ENCODE peak calls at places on chromosomes 1 and 21, in ten cellular contexts. P is NCI-H1092; H is NCI-H1417; V is GM19239; G is stomach; X is NCI-H748 treated with DMSO at 0.1 percent for 48 hours; K is fibroblast of lung; L is stimulated activated CD4-positive, alpha-beta T cell treated with anti-CD3 and anti-CD28 coated beads, Interleukin-1b, Interleukin-23, amount 100 ng/mL, for 48 hours; Q is T47D; F is NCI-H82. R is an unnamed sample.
A peak's percentile ranks its signal among the peaks of the same experiment; 100 is the strongest.

GRCh38 chr1:11700655-11701467 is 9.4 kb downstream of the DRAXIN start:
- DNase-seq in H (no peak), G (no peak), F (peak; percentile 99), K (no peak), V (no peak), Q (no peak), X (no peak), P (no peak), L (no peak), R (no peak)

GRCh38 chr1:64320470-64320869 is 117.0 kb downstream of the UBE2U start:
- DNase-seq in G (no peak), X (no peak), K (peak; percentile 92), L (no peak), H (no peak), V (no peak), F (peak; percentile 24), P (no peak), Q (no peak), R (no peak)

GRCh38 chr1:29555043-29555620 is 318.8 kb downstream of the PTPRU start:
- DNase-seq in X (no peak), P (no peak), V (no peak), K (no peak), F (no peak), Q (no peak), H (no peak), L (no peak), G (no peak), R (no peak)

GRCh38 chr21:46116846-46117585 is 19.1 kb downstream of the COL6A2 start:
- DNase-seq in G (no peak), K (peak; percentile 81), V (no peak), F (no peak), P (no peak), Q (peak; percentile 40), L (no peak), H (no peak), X (no peak), R (no peak)

GRCh38 chr21:15729346-15729673 is 472 bp upstream of the USP25 start:
- DNase-seq in X (no peak), F (no peak), G (no peak), V (no peak), Q (no peak), L (no peak), P (no peak), K (peak; percentile 54), H (no peak), R (no peak)

GRCh38 chr1:115706774-115707425 is 61.6 kb downstream of the CASQ2 start:
- DNase-seq in G (no peak), H (peak; percentile 58), P (peak; percentile 30), Q (peak; percentile 55), K (peak; percentile 72), L (peak; percentile 2), F (peak; percentile 80), V (peak; percentile 27), X (peak; percentile 14), R (peak; percentile 10)

GRCh38 chr1:224739303-224739996 is 123.3 kb downstream of the CNIH3 start:
- DNase-seq in Q (no peak), X (no peak), F (no peak), P (no peak), G (no peak), L (no peak), K (no peak), H (no peak), V (no peak), R (no peak)

GRCh38 chr1:172980456-172980855 is 70.3 kb downstream of the TNFSF18 start:
- DNase-seq in V (no peak), L (no peak), G (no peak), K (peak; percentile 58), X (no peak), P (no peak), H (no peak), F (no peak), Q (no peak), R (no peak)

GRCh38 chr21:45874716-45875415 is 106.7 kb upstream of the COL6A1 start:
- DNase-seq in V (no peak), F (peak; percentile 42), X (no peak), P (no peak), Q (no peak), G (peak; percentile 50), K (peak; percentile 99), L (no peak), H (no peak), R (no peak)

GRCh38 chr1:56958526-56958925 is 7.3 kb downstream of the C8B start:
- DNase-seq in L (no peak), F (peak; percentile 100), H (no peak), K (peak; percentile 10), V (no peak), Q (no peak), G (no peak), P (no peak), X (no peak), R (no peak)

GRCh38 chr1:55916480-55916879 is 662.9 kb downstream of the PLPP3 start:
- DNase-seq in P (no peak), F (no peak), X (no peak), Q (peak; percentile 12), V (no peak), L (no peak), G (no peak), K (peak; percentile 34), H (no peak), R (no peak)

GRCh38 chr1:172727956-172728603 is 69.2 kb downstream of the FASLG start:
- DNase-seq in L (peak; percentile 70), V (no peak), Q (peak; percentile 75), G (no peak), F (peak; percentile 72), P (no peak), H (no peak), X (peak; percentile 7), K (peak; percentile 8), R (peak; percentile 74)

GRCh38 chr1:5721634-5722215 is 270.5 kb downstream of the NPHP4 start:
- DNase-seq in G (no peak), L (no peak), F (no peak), H (no peak), X (no peak), P (no peak), K (no peak), V (no peak), Q (no peak), R (no peak)

GRCh38 chr1:110737206-110737605 is 62.5 kb upstream of the KCNA3 start:
- DNase-seq in F (no peak), G (no peak), L (no peak), Q (no peak), P (no peak), V (no peak), K (no peak), H (no peak), X (no peak), R (no peak)

GRCh38 chr1:84611091-84611490 is 36.9 kb upstream of the CTBS start:
- DNase-seq in G (no peak), V (no peak), H (no peak), X (no peak), Q (no peak), L (no peak), P (no peak), K (no peak), F (no peak), R (no peak)

GRCh38 chr1:180793451-180793850 is 119.2 kb upstream of the KIAA1614 start:
- DNase-seq in V (no peak), X (no peak), F (no peak), G (no peak), L (no peak), H (no peak), P (no peak), K (no peak), Q (no peak), R (no peak)

GRCh38 chr1:35615440-35615839 is 25.9 kb downstream of the PSMB2 start:
- DNase-seq in K (no peak), L (no peak), X (no peak), P (no peak), G (no peak), H (no peak), F (no peak), Q (no peak), V (no peak), R (no peak)

GRCh38 chr1:228085287-228085926 is 2.9 kb downstream of the ARF1 start:
- DNase-seq in V (no peak), F (peak; percentile 50), Q (no peak), L (no peak), P (no peak), X (no peak), K (peak; percentile 82), G (no peak), H (no peak), R (no peak)

GRCh38 chr1:68615303-68615702 is 118.4 kb upstream of the DEPDC1 start:
- DNase-seq in L (no peak), V (no peak), P (no peak), K (no peak), H (no peak), F (no peak), X (no peak), Q (no peak), G (no peak), R (no peak)

GRCh38 chr1:232445361-232446106 is 184.4 kb downstream of the SIPA1L2 start:
- DNase-seq in F (no peak), G (no peak), K (no peak), Q (no peak), V (no peak), X (no peak), P (no peak), L (no peak), H (no peak), R (no peak)

GRCh38 chr1:113976609-113977278 is 2.5 kb upstream of the OLFML3 start:
- DNase-seq in P (no peak), V (no peak), X (no peak), L (no peak), F (peak; percentile 85), G (no peak), Q (peak; percentile 91), H (peak; percentile 13), K (peak; percentile 61), R (no peak)

GRCh38 chr1:225412803-225413338 is 15.0 kb downstream of the LBR start:
- DNase-seq in H (no peak), Q (no peak), X (no peak), F (no peak), L (no peak), K (no peak), G (peak; percentile 65), P (no peak), V (no peak), R (no peak)

GRCh38 chr1:1285618-1286311 is 5.5 kb downstream of the SCNN1D start:
- DNase-seq in G (no peak), X (no peak), P (no peak), V (no peak), F (no peak), H (no peak), Q (no peak), L (no peak), K (no peak), R (no peak)

GRCh38 chr1:47555307-47555706 is 117.5 kb downstream of the FOXD2 start:
- DNase-seq in P (no peak), G (peak; percentile 52), V (no peak), X (no peak), L (no peak), K (no peak), F (no peak), H (no peak), Q (no peak), R (no peak)

GRCh38 chr1:6603851-6604558 is 1.3 kb upstream of the KLHL21 start:
- DNase-seq in K (peak; percentile 83), F (no peak), L (peak; percentile 33), G (peak; percentile 84), X (no peak), P (no peak), Q (peak; percentile 63), H (no peak), V (no peak), R (no peak)

GRCh38 chr1:59885160-59885832 is 41.3 kb downstream of the CYP2J2 start:
- DNase-seq in P (peak; percentile 10), K (no peak), Q (no peak), H (peak; percentile 1), L (no peak), G (no peak), F (no peak), X (no peak), V (no peak), R (no peak)

GRCh38 chr21:41358193-41359166 is 3.3 kb upstream of the MX2 start:
- DNase-seq in X (no peak), H (no peak), V (no peak), L (no peak), Q (no peak), G (no peak), F (no peak), P (no peak), K (no peak), R (no peak)

GRCh38 chr1:26284597-26285351 is 4.9 kb downstream of the SH3BGRL3 start:
- DNase-seq in V (peak; percentile 58), P (no peak), L (peak; percentile 97), X (no peak), G (peak; percentile 82), H (peak; percentile 16), K (peak; percentile 87), Q (peak; percentile 56), F (peak; percentile 81), R (peak; percentile 100)

R was measured in activated CD8-positive, alpha-beta T cell treated with anti-CD3 and anti-CD28 coated beads for 36 hours.